ENCODE peak calls at places on chromosome 20, in seven cellular contexts. F is body of pancreas, T is RWPE1, P is fibroblast of mammary gland, U is HFFc6, G is endothelial cell, C is hepatocyte. E is an unnamed sample.

GRCh38 chr20:63009044-63009961 is 2.5 kb upstream of the BHLHE23 start:
- DNase-seq in C (peak; percentile 84), U (peak; percentile 39), G (peak; percentile 86), F (peak; percentile 65), T (peak; percentile 96), P (peak; percentile 45), E (peak; percentile 97)

GRCh38 chr20:61732511-61733210 is 333.0 kb downstream of the TAF4 start:
- DNase-seq in F (no peak), P (no peak), T (no peak), U (no peak), G (no peak), C (no peak), E (no peak)

GRCh38 chr20:63050406-63050805 is 43.6 kb upstream of the BHLHE23 start:
- DNase-seq in U (no peak), T (no peak), F (no peak), C (no peak), G (no peak), P (no peak), E (no peak)

GRCh38 chr20:38321959-38322598 is 18.1 kb downstream of the BPI start:
- DNase-seq in T (peak; percentile 82), F (peak; percentile 36), C (peak; percentile 79), U (peak; percentile 58), P (peak; percentile 73), G (peak; percentile 54), E (no peak)

GRCh38 chr20:11544029-11544678 is 373.5 kb upstream of the BTBD3 start:
- DNase-seq in T (peak; percentile 57), U (peak; percentile 64), G (peak; percentile 58), F (peak; percentile 62), C (peak; percentile 69), P (peak; percentile 68), E (peak; percentile 56)

GRCh38 chr20:48550814-48551213 is 277.0 kb downstream of the PREX1 start:
- DNase-seq in G (no peak), C (no peak), F (no peak), U (no peak), T (no peak), P (no peak), E (no peak)

GRCh38 chr20:19802492-19803158 is 44.6 kb downstream of the RIN2 start:
- DNase-seq in G (no peak), F (peak; percentile 66), C (peak; percentile 63), U (no peak), P (no peak), T (peak; percentile 78), E (no peak)

GRCh38 chr20:17648782-17649730 is 33.0 kb downstream of the RRBP1 start:
- DNase-seq in P (no peak), G (peak; percentile 18), F (peak; percentile 72), T (peak; percentile 37), U (no peak), C (no peak), E (peak; percentile 71)

GRCh38 chr20:46945465-46945864 is 50.8 kb downstream of the EYA2 start:
- DNase-seq in T (no peak), U (no peak), G (no peak), P (peak; percentile 34), C (no peak), F (no peak), E (no peak)

GRCh38 chr20:3238616-3239025 is 369 bp downstream of the SLC4A11 start:
- DNase-seq in T (peak; percentile 83), P (no peak), U (peak; percentile 31), G (peak; percentile 38), F (peak; percentile 18), C (peak; percentile 41), E (peak; percentile 83)

GRCh38 chr20:37992802-37993538 is 40.3 kb downstream of the TTI1 start:
- DNase-seq in T (peak; percentile 91), U (peak; percentile 87), G (no peak), C (peak; percentile 69), F (peak; percentile 14), P (peak; percentile 86), E (peak; percentile 65)

GRCh38 chr20:19784511-19785172 is 26.6 kb downstream of the RIN2 start:
- DNase-seq in G (peak; percentile 64), F (peak; percentile 71), T (peak; percentile 86), P (peak; percentile 89), C (peak; percentile 90), U (peak; percentile 85), E (peak; percentile 65)

GRCh38 chr20:11311659-11312058 is 606.0 kb upstream of the BTBD3 start:
- DNase-seq in F (no peak), C (no peak), T (no peak), U (no peak), P (peak; percentile 1), G (no peak), E (no peak)

GRCh38 chr20:33209789-33210188 is 7.4 kb upstream of the BPIFA3 start:
- DNase-seq in G (peak; percentile 90), U (peak; percentile 38), F (peak; percentile 76), T (peak; percentile 91), C (peak; percentile 94), P (peak; percentile 49), E (peak; percentile 58)

GRCh38 chr20:19211661-19212523 is 550 bp upstream of the SLC24A3 start:
- DNase-seq in F (no peak), P (no peak), T (no peak), G (peak; percentile 52), C (peak; percentile 46), U (no peak), E (peak; percentile 32)

GRCh38 chr20:373171-373890 is 7.2 kb upstream of the TRIB3 start:
- DNase-seq in F (peak; percentile 42), C (peak; percentile 84), U (peak; percentile 68), P (peak; percentile 84), T (peak; percentile 71), G (peak; percentile 29), E (no peak)

GRCh38 chr20:12925214-12925755 is 83.5 kb upstream of the SPTLC3 start:
- DNase-seq in C (peak; percentile 87), F (peak; percentile 74), U (peak; percentile 59), P (peak; percentile 85), T (peak; percentile 86), G (peak; percentile 57), E (peak; percentile 61)
- TF ChIP-seq CTCF in C (peak; percentile 98), F (peak; percentile 98), U (peak; percentile 79), P (peak; percentile 98), T (peak; percentile 95), G (peak; percentile 84), E (peak; percentile 77)

GRCh38 chr20:16011519-16011918 is 561.7 kb downstream of the KIF16B start:
- DNase-seq in U (no peak), G (no peak), P (no peak), T (no peak), F (no peak), C (no peak), E (no peak)

GRCh38 chr20:16005612-16006493 is 567.4 kb downstream of the KIF16B start:
- DNase-seq in G (no peak), U (no peak), T (no peak), F (no peak), C (no peak), P (no peak), E (no peak)

GRCh38 chr20:16007164-16007563 is 566.1 kb downstream of the KIF16B start:
- DNase-seq in C (no peak), F (no peak), G (no peak), U (no peak), T (no peak), P (no peak), E (peak; percentile 16)

GRCh38 chr20:16011061-16011460 is 562.2 kb downstream of the KIF16B start:
- DNase-seq in C (no peak), F (no peak), U (no peak), T (no peak), G (no peak), P (no peak), E (no peak)

DNA sequence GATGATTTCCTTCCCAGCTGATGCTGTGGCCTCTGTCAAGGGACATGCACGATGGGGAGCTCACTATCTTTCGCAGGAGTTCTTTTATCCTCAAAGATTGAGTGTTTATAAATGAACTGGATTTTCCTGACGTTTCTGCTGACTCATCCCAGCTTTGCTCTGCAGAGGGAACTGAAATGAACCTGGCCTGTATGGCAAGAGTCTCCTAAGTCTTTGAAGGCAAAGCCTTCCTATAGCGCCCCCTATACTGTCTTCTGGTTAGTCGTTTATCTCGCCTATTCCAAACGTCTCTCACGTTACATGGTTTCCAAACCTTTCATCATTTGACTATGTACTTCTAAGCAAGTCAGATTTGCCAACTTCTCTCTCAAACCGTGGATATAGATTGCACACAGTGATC is 565.3 kb downstream of the KIF16B start:
- DNase-seq in T (no peak), G (no peak), F (no peak), U (no peak), C (no peak), P (peak; percentile 7), E (no peak)
- TF ChIP-seq CTCF in T (no peak), G (no peak), F (no peak), U (no peak), C (no peak), P (peak; percentile 2), E (no peak)

GRCh38 chr20:24784607-24785006 is 164.5 kb upstream of the CST7 start:
- DNase-seq in P (no peak), T (no peak), G (no peak), F (no peak), C (no peak), U (no peak), E (no peak)

GRCh38 chr20:24782801-24783630 is 166.1 kb upstream of the CST7 start:
- DNase-seq in U (no peak), P (no peak), F (no peak), G (peak; percentile 49), T (no peak), C (no peak), E (no peak)

GRCh38 chr20:24782221-24782620 is 166.8 kb upstream of the CST7 start:
- DNase-seq in T (no peak), U (no peak), C (no peak), P (no peak), G (no peak), F (no peak), E (no peak)

GRCh38 chr20:24785141-24785924 is 163.7 kb upstream of the CST7 start:
- DNase-seq in G (no peak), T (no peak), P (no peak), C (no peak), F (no peak), U (peak; percentile 70), E (no peak)

GRCh38 chr20:24783631-24784492 is 165.2 kb upstream of the CST7 start:
- DNase-seq in U (no peak), G (peak; percentile 30), F (peak; percentile 12), P (no peak), C (peak; percentile 23), T (no peak), E (peak; percentile 53)
- TF ChIP-seq CTCF in U (peak; percentile 31), G (no peak), F (peak; percentile 13), P (no peak), C (peak; percentile 24), T (no peak), E (peak; percentile 23)

DNA sequence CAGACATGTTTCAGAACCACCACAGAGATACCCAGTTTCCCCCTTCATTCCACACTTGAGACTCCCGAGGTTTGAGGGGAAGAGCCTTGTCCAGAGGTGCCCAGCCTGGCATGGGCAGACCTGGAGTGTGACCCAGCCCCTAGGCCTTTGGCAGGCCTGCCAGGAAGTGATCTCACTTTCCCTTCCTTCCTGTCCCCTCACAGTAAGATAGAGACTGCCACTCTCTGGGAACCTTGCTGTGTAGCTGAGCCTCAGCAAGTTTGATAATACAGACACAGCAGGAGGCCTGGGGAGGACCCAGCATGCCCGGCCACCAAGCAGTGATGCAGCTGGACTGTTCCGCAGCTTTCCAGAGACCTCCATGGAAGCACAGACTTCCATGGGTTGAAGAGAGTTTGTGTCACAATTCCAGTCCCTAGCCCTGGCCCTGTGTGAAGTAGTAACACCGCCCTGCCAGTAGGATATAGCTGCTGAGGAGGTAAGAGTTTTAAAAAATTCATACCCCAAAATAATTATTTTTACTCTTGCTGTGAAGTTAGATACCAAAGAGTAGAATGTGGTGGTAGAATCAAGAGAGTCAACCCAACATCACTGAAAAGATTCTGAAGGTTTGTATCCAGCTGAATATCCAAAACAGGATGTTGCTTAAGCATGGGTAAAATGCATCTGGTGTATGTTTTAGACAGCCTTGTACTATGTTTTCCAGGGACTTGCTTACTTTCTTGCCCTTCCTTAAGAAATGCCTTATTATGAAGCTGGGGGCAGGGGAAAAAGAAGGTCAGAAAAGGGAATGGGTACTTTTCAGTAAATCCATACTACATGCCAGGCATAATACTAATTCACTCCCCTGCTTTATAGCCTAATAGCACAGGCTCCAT is 16.3 kb downstream of the PKIG start:
- DNase-seq in F (no peak), C (no peak), G (no peak), U (no peak), T (no peak), P (no peak), E (peak; percentile 47)
- TF ChIP-seq CTCF in F (no peak), C (no peak), G (peak; percentile 33), U (peak; percentile 56), T (no peak), P (no peak), E (no peak)